ENCODE peak calls at places on chromosomes 2 and 18, in eight cellular contexts. One of them, this sample, is unnamed.

GRCh38 chr2:72438364-72438763 is 290.7 kb upstream of the CYP26B1 start:
- DNase-seq in K562: no peak
- DNase-seq in brain microvascular endothelial cell: no peak
- DNase-seq in adrenal gland: no peak
- DNase-seq in mammary epithelial cell: no peak
- DNase-seq in lower lobe of right lung: no peak
- DNase-seq in body of pancreas: no peak
- DNase-seq in astrocyte of the cerebellum: no peak
- DNase-seq in this sample: no peak

GRCh38 chr2:113116100-113116958 is 11.1 kb upstream of the IL1RN start:
- DNase-seq in K562: no peak
- DNase-seq in brain microvascular endothelial cell: no peak
- DNase-seq in adrenal gland: no peak
- DNase-seq in mammary epithelial cell: peak
- DNase-seq in lower lobe of right lung: no peak
- DNase-seq in body of pancreas: no peak
- DNase-seq in astrocyte of the cerebellum: no peak
- DNase-seq in this sample: no peak

GRCh38 chr2:29113891-29114321 is 1.3 kb upstream of the CLIP4 start:
- DNase-seq in K562: no peak
- DNase-seq in brain microvascular endothelial cell: peak
- DNase-seq in adrenal gland: peak
- DNase-seq in mammary epithelial cell: peak
- DNase-seq in lower lobe of right lung: peak
- DNase-seq in body of pancreas: peak
- DNase-seq in astrocyte of the cerebellum: no peak
- DNase-seq in this sample: peak

GRCh38 chr2:240319855-240320560 is 115.5 kb upstream of the GPC1 start:
- DNase-seq in K562: peak
- DNase-seq in brain microvascular endothelial cell: peak
- DNase-seq in adrenal gland: peak
- DNase-seq in mammary epithelial cell: peak
- DNase-seq in lower lobe of right lung: no peak
- DNase-seq in body of pancreas: no peak
- DNase-seq in astrocyte of the cerebellum: peak
- DNase-seq in this sample: peak

GRCh38 chr2:28810384-28811285 is at the start of gene SPDYA:
- DNase-seq in K562: no peak
- DNase-seq in brain microvascular endothelial cell: peak
- DNase-seq in adrenal gland: peak
- DNase-seq in mammary epithelial cell: peak
- DNase-seq in lower lobe of right lung: peak
- DNase-seq in body of pancreas: peak
- DNase-seq in astrocyte of the cerebellum: peak
- DNase-seq in this sample: peak

GRCh38 chr2:91975130-91975491 is 2896.1 kb upstream of the TEKT4 start:
- DNase-seq in K562: no peak
- DNase-seq in brain microvascular endothelial cell: no peak
- DNase-seq in adrenal gland: no peak
- DNase-seq in mammary epithelial cell: no peak
- DNase-seq in lower lobe of right lung: no peak
- DNase-seq in body of pancreas: no peak
- DNase-seq in astrocyte of the cerebellum: no peak
- DNase-seq in this sample: no peak

GRCh38 chr2:64214281-64215115 is 70.3 kb upstream of the PELI1 start:
- DNase-seq in K562: peak
- DNase-seq in brain microvascular endothelial cell: no peak
- DNase-seq in adrenal gland: no peak
- DNase-seq in mammary epithelial cell: peak
- DNase-seq in lower lobe of right lung: no peak
- DNase-seq in body of pancreas: no peak
- DNase-seq in astrocyte of the cerebellum: no peak
- DNase-seq in this sample: no peak

GRCh38 chr2:74756356-74756890 is 77.5 kb upstream of the HK2 start:
- DNase-seq in K562: no peak
- DNase-seq in brain microvascular endothelial cell: no peak
- DNase-seq in adrenal gland: no peak
- DNase-seq in mammary epithelial cell: no peak
- DNase-seq in lower lobe of right lung: no peak
- DNase-seq in body of pancreas: no peak
- DNase-seq in astrocyte of the cerebellum: no peak
- DNase-seq in this sample: no peak

GRCh38 chr18:63832470-63832869 is 55.0 kb upstream of the SERPINB2 start:
- DNase-seq in K562: no peak
- DNase-seq in brain microvascular endothelial cell: peak
- DNase-seq in adrenal gland: no peak
- DNase-seq in mammary epithelial cell: peak
- DNase-seq in lower lobe of right lung: no peak
- DNase-seq in body of pancreas: no peak
- DNase-seq in astrocyte of the cerebellum: no peak
- DNase-seq in this sample: peak

DNA sequence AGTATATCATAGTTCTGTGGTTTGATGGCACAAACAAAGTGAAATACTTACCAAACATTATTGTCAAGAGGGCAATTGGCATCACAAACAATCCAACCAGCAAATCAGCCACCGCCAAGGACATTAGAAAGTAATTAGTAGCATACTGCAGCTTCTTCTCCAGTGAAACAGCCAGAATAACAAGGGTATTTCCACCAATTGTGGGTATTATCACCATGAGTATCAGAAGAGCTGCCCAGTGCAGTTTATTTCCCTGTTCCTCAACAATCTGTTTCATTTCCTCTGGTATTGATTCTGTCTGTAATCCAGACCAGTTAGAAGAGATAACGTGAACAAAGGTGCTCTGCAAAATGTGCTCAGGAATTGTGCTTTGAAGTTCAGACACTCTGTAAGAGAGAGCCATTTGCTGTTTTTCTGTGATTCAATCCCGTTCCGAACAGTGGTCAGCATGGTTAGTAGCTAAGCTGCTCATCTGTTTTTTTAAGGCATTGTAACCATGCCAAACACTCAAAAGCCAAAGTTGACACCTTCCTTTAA is 1.4 kb downstream of the HTR2B start:
- DNase-seq in K562: no peak
- DNase-seq in brain microvascular endothelial cell: peak
- DNase-seq in adrenal gland: no peak
- DNase-seq in mammary epithelial cell: peak
- DNase-seq in lower lobe of right lung: no peak
- DNase-seq in body of pancreas: no peak
- DNase-seq in astrocyte of the cerebellum: no peak
- DNase-seq in this sample: peak
- H3K4me3 ChIP-seq in K562: no peak
- H3K4me3 ChIP-seq in brain microvascular endothelial cell: no peak
- H3K4me3 ChIP-seq in adrenal gland: peak
- H3K4me3 ChIP-seq in mammary epithelial cell: no peak
- H3K4me3 ChIP-seq in lower lobe of right lung: peak
- H3K4me3 ChIP-seq in body of pancreas: no peak
- H3K4me3 ChIP-seq in astrocyte of the cerebellum: no peak
- H3K4me3 ChIP-seq in this sample: peak

GRCh38 chr18:75324686-75325257 is 102.7 kb downstream of the SMIM21 start:
- DNase-seq in K562: no peak
- DNase-seq in brain microvascular endothelial cell: no peak
- DNase-seq in adrenal gland: no peak
- DNase-seq in mammary epithelial cell: no peak
- DNase-seq in lower lobe of right lung: no peak
- DNase-seq in body of pancreas: no peak
- DNase-seq in astrocyte of the cerebellum: no peak
- DNase-seq in this sample: no peak

GRCh38 chr18:75321431-75321830 is 106.1 kb downstream of the SMIM21 start:
- DNase-seq in K562: no peak
- DNase-seq in brain microvascular endothelial cell: no peak
- DNase-seq in adrenal gland: no peak
- DNase-seq in mammary epithelial cell: no peak
- DNase-seq in lower lobe of right lung: no peak
- DNase-seq in body of pancreas: no peak
- DNase-seq in astrocyte of the cerebellum: no peak
- DNase-seq in this sample: no peak

GRCh38 chr18:75322206-75322605 is 105.3 kb downstream of the SMIM21 start:
- DNase-seq in K562: no peak
- DNase-seq in brain microvascular endothelial cell: no peak
- DNase-seq in adrenal gland: no peak
- DNase-seq in mammary epithelial cell: no peak
- DNase-seq in lower lobe of right lung: no peak
- DNase-seq in body of pancreas: no peak
- DNase-seq in astrocyte of the cerebellum: no peak
- DNase-seq in this sample: no peak

GRCh38 chr18:75320506-75320905 is 107.0 kb downstream of the SMIM21 start:
- DNase-seq in K562: no peak
- DNase-seq in brain microvascular endothelial cell: no peak
- DNase-seq in adrenal gland: no peak
- DNase-seq in mammary epithelial cell: no peak
- DNase-seq in lower lobe of right lung: no peak
- DNase-seq in body of pancreas: no peak
- DNase-seq in astrocyte of the cerebellum: no peak
- DNase-seq in this sample: no peak

GRCh38 chr18:75324211-75324610 is 103.3 kb downstream of the SMIM21 start:
- DNase-seq in K562: no peak
- DNase-seq in brain microvascular endothelial cell: no peak
- DNase-seq in adrenal gland: no peak
- DNase-seq in mammary epithelial cell: no peak
- DNase-seq in lower lobe of right lung: no peak
- DNase-seq in body of pancreas: no peak
- DNase-seq in astrocyte of the cerebellum: no peak
- DNase-seq in this sample: no peak
- TF ChIP-seq CTCF in K562: no peak
- TF ChIP-seq CTCF in brain microvascular endothelial cell: no peak
- TF ChIP-seq CTCF in adrenal gland: no peak
- TF ChIP-seq CTCF in mammary epithelial cell: no peak
- TF ChIP-seq CTCF in lower lobe of right lung: no peak
- TF ChIP-seq CTCF in body of pancreas: no peak
- TF ChIP-seq CTCF in astrocyte of the cerebellum: no peak
- TF ChIP-seq CTCF in this sample: no peak

GRCh38 chr2:231399046-231399852 is 3.7 kb downstream of the B3GNT7 start:
- DNase-seq in K562: no peak
- DNase-seq in brain microvascular endothelial cell: no peak
- DNase-seq in adrenal gland: no peak
- DNase-seq in mammary epithelial cell: no peak
- DNase-seq in lower lobe of right lung: no peak
- DNase-seq in body of pancreas: no peak
- DNase-seq in astrocyte of the cerebellum: no peak
- DNase-seq in this sample: no peak

GRCh38 chr2:231397928-231398294 is 2.4 kb downstream of the B3GNT7 start:
- DNase-seq in K562: no peak
- DNase-seq in brain microvascular endothelial cell: no peak
- DNase-seq in adrenal gland: no peak
- DNase-seq in mammary epithelial cell: no peak
- DNase-seq in lower lobe of right lung: no peak
- DNase-seq in body of pancreas: no peak
- DNase-seq in astrocyte of the cerebellum: no peak
- DNase-seq in this sample: no peak

GRCh38 chr2:231398585-231398984 is 3.1 kb downstream of the B3GNT7 start:
- DNase-seq in K562: no peak
- DNase-seq in brain microvascular endothelial cell: no peak
- DNase-seq in adrenal gland: no peak
- DNase-seq in mammary epithelial cell: no peak
- DNase-seq in lower lobe of right lung: no peak
- DNase-seq in body of pancreas: no peak
- DNase-seq in astrocyte of the cerebellum: no peak
- DNase-seq in this sample: no peak

GRCh38 chr2:231397011-231397927 is 1.8 kb downstream of the B3GNT7 start:
- DNase-seq in K562: peak
- DNase-seq in brain microvascular endothelial cell: no peak
- DNase-seq in adrenal gland: no peak
- DNase-seq in mammary epithelial cell: peak
- DNase-seq in lower lobe of right lung: no peak
- DNase-seq in body of pancreas: no peak
- DNase-seq in astrocyte of the cerebellum: no peak
- DNase-seq in this sample: no peak

DNA sequence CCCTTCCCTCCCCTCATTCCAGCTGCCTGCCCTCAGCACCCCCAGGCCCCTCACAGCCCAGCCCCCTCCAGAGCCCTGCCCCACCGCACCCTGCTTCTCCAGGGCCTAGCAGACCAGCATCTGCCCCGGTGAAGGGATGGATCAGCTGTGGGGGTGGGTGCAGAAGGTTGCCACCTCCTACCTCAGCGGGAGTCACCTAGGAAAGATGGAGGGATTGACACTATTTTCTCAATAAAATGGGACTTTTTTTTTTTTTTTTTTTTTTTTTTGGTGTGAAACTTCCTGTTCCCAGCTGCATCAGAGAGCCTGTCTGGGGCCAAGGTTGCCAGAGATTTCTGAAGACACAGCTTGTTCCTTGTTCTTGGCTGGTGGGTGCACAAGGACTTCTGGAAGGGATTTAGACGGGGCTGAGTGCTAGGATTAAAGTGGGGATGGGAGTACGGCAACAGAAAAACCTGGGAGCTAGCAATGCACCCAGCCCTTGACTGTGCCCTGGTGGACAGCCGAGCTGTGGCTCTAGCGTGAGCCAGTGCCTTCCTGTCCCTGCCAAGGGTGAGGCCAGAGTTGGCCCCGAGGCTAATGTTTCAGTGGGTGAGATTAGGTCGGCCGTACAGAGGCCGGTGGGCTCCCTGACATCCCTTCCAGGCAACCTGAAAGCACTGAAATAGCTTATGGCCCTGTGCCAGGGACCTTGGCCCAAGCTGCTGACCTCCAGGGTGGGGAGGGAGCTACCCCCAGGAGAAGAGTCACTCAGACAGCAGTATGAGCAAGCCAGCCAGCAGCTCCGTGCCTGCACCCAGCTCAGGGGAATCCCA is 4.5 kb downstream of the B3GNT7 start:
- DNase-seq in K562: peak
- DNase-seq in brain microvascular endothelial cell: no peak
- DNase-seq in adrenal gland: peak
- DNase-seq in mammary epithelial cell: peak
- DNase-seq in lower lobe of right lung: no peak
- DNase-seq in body of pancreas: peak
- DNase-seq in astrocyte of the cerebellum: no peak
- DNase-seq in this sample: no peak
- H3K4me3 ChIP-seq in K562: no peak
- H3K4me3 ChIP-seq in brain microvascular endothelial cell: no peak
- H3K4me3 ChIP-seq in adrenal gland: no peak
- H3K4me3 ChIP-seq in mammary epithelial cell: no peak
- H3K4me3 ChIP-seq in lower lobe of right lung: peak
- H3K4me3 ChIP-seq in body of pancreas: no peak
- H3K4me3 ChIP-seq in astrocyte of the cerebellum: no peak
- H3K4me3 ChIP-seq in this sample: no peak

DNA sequence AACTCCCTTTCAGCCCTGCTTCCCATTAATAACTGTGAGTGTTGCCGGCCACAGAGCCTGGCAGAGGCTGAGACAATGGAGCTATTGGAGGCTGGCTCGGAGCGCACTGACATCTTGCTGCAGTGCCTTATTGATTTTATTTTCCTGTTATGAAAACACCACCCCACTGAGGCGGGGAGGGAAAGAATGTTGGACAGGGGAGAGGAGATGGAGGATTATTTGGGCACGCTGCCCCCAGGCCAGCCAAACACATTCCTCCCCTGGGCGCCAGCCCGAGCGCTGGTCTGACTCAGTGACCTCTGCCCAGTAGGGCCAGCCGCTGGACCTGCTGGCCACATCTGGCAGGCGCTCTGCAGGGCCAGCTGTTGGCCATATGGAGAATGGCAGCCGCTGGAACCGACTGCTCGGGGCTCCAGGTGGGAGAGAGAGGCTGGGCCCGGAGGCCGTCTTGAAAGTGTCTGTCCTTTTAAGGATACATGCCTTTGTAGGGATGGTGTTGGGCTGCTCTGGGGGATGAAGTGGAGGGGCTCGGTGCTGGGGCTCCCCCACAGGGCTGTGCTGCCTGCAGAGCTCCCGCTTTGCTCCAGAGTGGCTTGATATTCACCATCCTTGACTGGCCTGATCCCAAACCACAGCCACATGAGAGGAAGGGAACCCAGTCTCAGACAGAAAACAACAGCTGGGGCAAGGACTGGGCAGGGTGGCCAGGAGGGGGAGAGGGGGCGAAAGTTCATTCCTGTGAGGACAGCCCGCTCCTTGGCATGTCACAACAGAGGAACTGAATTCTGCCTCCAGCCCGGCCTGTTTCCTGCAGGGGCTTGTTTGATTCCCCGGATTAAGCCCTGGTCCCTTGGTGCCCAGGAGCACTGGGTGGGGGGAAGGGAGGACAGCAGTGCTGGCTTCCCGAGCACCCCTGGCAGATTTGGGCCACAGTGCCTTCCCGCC is 179.0 kb downstream of the KLHL29 start:
- DNase-seq in K562: no peak
- DNase-seq in brain microvascular endothelial cell: peak
- DNase-seq in adrenal gland: no peak
- DNase-seq in mammary epithelial cell: peak
- DNase-seq in lower lobe of right lung: peak
- DNase-seq in body of pancreas: peak
- DNase-seq in astrocyte of the cerebellum: peak
- DNase-seq in this sample: peak
- TF ChIP-seq CTCF in K562: no peak
- TF ChIP-seq CTCF in brain microvascular endothelial cell: peak
- TF ChIP-seq CTCF in adrenal gland: no peak
- TF ChIP-seq CTCF in mammary epithelial cell: peak
- TF ChIP-seq CTCF in lower lobe of right lung: no peak
- TF ChIP-seq CTCF in body of pancreas: no peak
- TF ChIP-seq CTCF in astrocyte of the cerebellum: peak
- TF ChIP-seq CTCF in this sample: no peak

This sample was measured in foreskin fibroblast.